ENCODE peak calls at places on chromosomes 6 and 20, in five cellular contexts. X, M, C, I and K are unnamed samples.

GRCh38 chr6:29528988-29529560 is 30.5 kb downstream of the UBD start:
- DNase-seq in X (no peak), M (no peak), C (no peak), I (no peak), K (no peak)

GRCh38 chr6:32622545-32623401 is 14.4 kb upstream of the HLA-DQA1 start:
- DNase-seq in X (no peak), M (no peak), C (peak), I (peak), K (no peak)

GRCh38 chr6:138063726-138064125 is 43.5 kb downstream of the PERP start:
- DNase-seq in X (no peak), M (no peak), C (no peak), I (no peak), K (no peak)

GRCh38 chr6:27478141-27478705 is 5.3 kb upstream of the ZNF184 start:
- DNase-seq in X (no peak), M (no peak), C (peak), I (no peak), K (no peak)

GRCh38 chr20:23116301-23117089 is 30.4 kb upstream of the CD93 start:
- DNase-seq in X (peak), M (no peak), C (peak), I (no peak), K (no peak)

GRCh38 chr6:53892707-53893106 is 97.9 kb downstream of the LRRC1 start:
- DNase-seq in X (no peak), M (no peak), C (no peak), I (no peak), K (no peak)

GRCh38 chr20:40536866-40537265 is 152.2 kb downstream of the MAFB start:
- DNase-seq in X (no peak), M (no peak), C (peak), I (no peak), K (peak)

GRCh38 chr20:59047938-59048680 is 5.5 kb upstream of the PRELID3B start:
- DNase-seq in X (no peak), M (no peak), C (peak), I (no peak), K (peak)

GRCh38 chr6:79946773-79947190 is 571 bp downstream of the ELOVL4 start:
- DNase-seq in X (no peak), M (no peak), C (peak), I (no peak), K (peak)

GRCh38 chr20:10217517-10218410 is 866 bp upstream of the SNAP25 start:
- DNase-seq in X (no peak), M (no peak), C (peak), I (no peak), K (peak)

GRCh38 chr6:106908386-106908840 is 66.1 kb downstream of the CD24 start:
- DNase-seq in X (no peak), M (no peak), C (peak), I (no peak), K (no peak)

GRCh38 chr20:57323034-57323433 is 6.6 kb upstream of the SPO11 start:
- DNase-seq in X (peak), M (no peak), C (peak), I (no peak), K (peak)

GRCh38 chr20:41716436-41716835 is 98.3 kb upstream of the CHD6 start:
- DNase-seq in X (no peak), M (no peak), C (peak), I (no peak), K (peak)

GRCh38 chr20:3935956-3936340 is 46.8 kb downstream of the PANK2 start:
- DNase-seq in X (no peak), M (no peak), C (no peak), I (no peak), K (no peak)

GRCh38 chr6:43570876-43571441 is 4.9 kb downstream of the XPO5 start:
- DNase-seq in X (no peak), M (no peak), C (peak), I (no peak), K (no peak)

GRCh38 chr6:10418862-10419748 is 4.2 kb upstream of the TFAP2A start:
- DNase-seq in X (no peak), M (no peak), C (peak), I (no peak), K (no peak)

GRCh38 chr6:32853541-32854375 is at the start of the genes PSMB9 and TAP1:
- DNase-seq in X (peak), M (peak), C (peak), I (peak), K (peak)

GRCh38 chr6:79687759-79688158 is 56.6 kb downstream of the SH3BGRL2 start:
- DNase-seq in X (no peak), M (peak), C (no peak), I (no peak), K (no peak)

GRCh38 chr6:87914637-87915395 is 132.8 kb upstream of the SPACA1 start:
- DNase-seq in X (no peak), M (no peak), C (peak), I (no peak), K (no peak)

GRCh38 chr6:108492131-108492766 is 68.5 kb upstream of the FOXO3 start:
- DNase-seq in X (peak), M (no peak), C (peak), I (no peak), K (peak)

GRCh38 chr6:170291271-170292110 is 613 bp upstream of the DLL1 start:
- DNase-seq in X (no peak), M (no peak), C (peak), I (no peak), K (no peak)

GRCh38 chr6:166640342-166641043 is 13.4 kb upstream of the RPS6KA2 start:
- DNase-seq in X (no peak), M (no peak), C (peak), I (no peak), K (no peak)

GRCh38 chr6:8941578-8941977 is 506.2 kb upstream of the SLC35B3 start:
- DNase-seq in X (no peak), M (no peak), C (no peak), I (no peak), K (no peak)

GRCh38 chr20:31967830-31968249 is at the start of gene XKR7:
- DNase-seq in X (no peak), M (no peak), C (no peak), I (no peak), K (no peak)

GRCh38 chr6:138499303-138499991 is at the start of gene NHSL1:
- DNase-seq in X (no peak), M (no peak), C (peak), I (no peak), K (no peak)

GRCh38 chr20:8515810-8516435 is 383.9 kb downstream of the PLCB1 start:
- DNase-seq in X (no peak), M (no peak), C (no peak), I (no peak), K (no peak)

GRCh38 chr6:159959165-159959975 is 9.5 kb upstream of the IGF2R start:
- DNase-seq in X (no peak), M (no peak), C (no peak), I (no peak), K (no peak)

GRCh38 chr6:135358251-135358821 is 139.2 kb downstream of the AHI1 start:
- DNase-seq in X (peak), M (no peak), C (peak), I (no peak), K (peak)

GRCh38 chr6:92810913-92811312 is 608.4 kb downstream of the EPHA7 start:
- DNase-seq in X (no peak), M (peak), C (peak), I (no peak), K (no peak)

GRCh38 chr6:125528614-125529013 is 220.8 kb upstream of the HEY2 start:
- DNase-seq in X (no peak), M (no peak), C (no peak), I (no peak), K (no peak)

GRCh38 chr6:106373502-106374239 is 13.2 kb downstream of the CRYBG1 start:
- DNase-seq in X (no peak), M (no peak), C (no peak), I (no peak), K (no peak)